ENCODE peak calls at places on chromosomes 5 and 9, in five cellular contexts. Z, I, O, C and R are unnamed samples.

GRCh38 chr9:74304598-74304997 is 192.5 kb upstream of the RORB start:
- DNase-seq in Z (no peak), C (no peak), O (no peak), I (peak), R (no peak)

GRCh38 chr9:127875306-127875966 is 2.0 kb downstream of the AK1 start:
- DNase-seq in C (no peak), I (no peak), O (peak), Z (no peak), R (no peak)

GRCh38 chr9:97864396-97864795 is 11.4 kb downstream of the FOXE1 start:
- DNase-seq in C (no peak), I (no peak), O (no peak), Z (no peak), R (no peak)

GRCh38 chr5:157857821-157858526 is 971 bp downstream of the CLINT1 start:
- DNase-seq in C (no peak), I (peak), Z (no peak), O (peak), R (no peak)

GRCh38 chr5:68239485-68239884 is 23.9 kb downstream of the PIK3R1 start:
- DNase-seq in Z (no peak), I (peak), C (peak), O (no peak), R (peak)

GRCh38 chr9:93154293-93154903 is 20.3 kb upstream of the NINJ1 start:
- DNase-seq in Z (peak), C (no peak), O (no peak), I (no peak), R (no peak)

GRCh38 chr5:98827161-98827560 is 53.7 kb downstream of the RGMB start:
- DNase-seq in C (no peak), O (peak), I (peak), Z (peak), R (no peak)

GRCh38 chr5:80959768-80960442 is at the start of gene RASGRF2:
- DNase-seq in Z (peak), O (peak), C (no peak), I (peak), R (peak)

GRCh38 chr9:131590449-131590848 is 45.1 kb downstream of the PRRT1B start:
- DNase-seq in Z (no peak), C (no peak), I (no peak), O (no peak), R (no peak)

GRCh38 chr9:123637940-123638634 is 282.1 kb downstream of the CRB2 start:
- DNase-seq in O (peak), Z (no peak), C (no peak), I (no peak), R (no peak)

GRCh38 chr5:142012792-142013388 is at the start of gene GNPDA1:
- DNase-seq in O (peak), Z (peak), I (peak), C (peak), R (peak)

GRCh38 chr5:115329475-115329874 is 33.0 kb upstream of the CCDC112 start:
- DNase-seq in Z (no peak), C (no peak), I (peak), O (no peak), R (no peak)

GRCh38 chr5:31194892-31195291 is 1.4 kb downstream of the CDH6 start:
- DNase-seq in C (no peak), O (peak), I (no peak), Z (no peak), R (no peak)

GRCh38 chr5:163105456-163105855 is 331.9 kb upstream of the CCNG1 start:
- DNase-seq in O (peak), Z (no peak), I (no peak), C (no peak), R (no peak)

GRCh38 chr5:154862766-154863165 is 4.3 kb downstream of the CNOT8 start:
- DNase-seq in C (no peak), Z (no peak), I (no peak), O (no peak), R (no peak)

GRCh38 chr5:141618030-141618803 is 583 bp downstream of the DIAPH1 start:
- DNase-seq in I (no peak), C (no peak), O (peak), Z (peak), R (peak)

GRCh38 chr5:173750538-173751265 is 134.3 kb upstream of the BOD1 start:
- DNase-seq in C (no peak), O (no peak), I (no peak), Z (no peak), R (no peak)

GRCh38 chr5:146185161-146185560 is 2.7 kb upstream of the LARS1 start:
- DNase-seq in O (peak), Z (no peak), C (no peak), I (no peak), R (no peak)

GRCh38 chr5:134240421-134240962 is 14.6 kb upstream of the PPP2CA start:
- DNase-seq in I (peak), C (no peak), Z (no peak), O (no peak), R (no peak)

GRCh38 chr5:76617229-76617628 is 6.0 kb downstream of the F2RL2 start:
- DNase-seq in C (no peak), Z (no peak), I (no peak), O (no peak), R (no peak)

GRCh38 chr5:173572431-173573125 is 43.9 kb downstream of the BOD1 start:
- DNase-seq in Z (no peak), I (no peak), O (no peak), C (no peak), R (no peak)

GRCh38 chr5:148827723-148828122 is 1.3 kb downstream of the ADRB2 start:
- DNase-seq in Z (no peak), O (no peak), C (no peak), I (no peak), R (no peak)

GRCh38 chr5:84752780-84753179 is 368.1 kb upstream of the EDIL3 start:
- DNase-seq in Z (no peak), C (no peak), O (no peak), I (no peak), R (no peak)

GRCh38 chr9:36731068-36731467 is 158.4 kb downstream of the MELK start:
- DNase-seq in I (no peak), Z (no peak), C (no peak), O (no peak), R (no peak)

GRCh38 chr5:120817044-120817985 is 353.2 kb downstream of the PRR16 start:
- DNase-seq in Z (peak), I (no peak), O (peak), C (no peak), R (no peak)

GRCh38 chr5:9513825-9514224 is 32.0 kb downstream of the SEMA5A start:
- DNase-seq in C (no peak), Z (no peak), O (peak), I (peak), R (no peak)

GRCh38 chr5:81233080-81233634 is at the start of gene CKMT2:
- DNase-seq in C (no peak), O (no peak), Z (peak), I (no peak), R (peak)

GRCh38 chr9:18785604-18786003 is 247.4 kb downstream of the SAXO1 start:
- DNase-seq in I (no peak), Z (no peak), O (no peak), C (no peak), R (no peak)

GRCh38 chr5:81766611-81767010 is 15.7 kb upstream of the SSBP2 start:
- DNase-seq in O (no peak), C (no peak), I (no peak), Z (no peak), R (no peak)

GRCh38 chr5:31824886-31825774 is 186.2 kb downstream of the PDZD2 start:
- DNase-seq in Z (peak), O (peak), I (peak), C (peak), R (peak)

GRCh38 chr5:142748568-142749249 is 21.5 kb upstream of the ARHGAP26 start:
- DNase-seq in C (peak), I (peak), O (peak), Z (no peak), R (peak)

GRCh38 chr5:116509483-116510244 is 65.0 kb downstream of the SEMA6A start:
- DNase-seq in I (no peak), C (no peak), Z (no peak), O (no peak), R (no peak)

GRCh38 chr9:86557063-86557766 is 203.0 kb upstream of the TUT7 start:
- DNase-seq in C (no peak), I (no peak), Z (no peak), O (peak), R (no peak)

GRCh38 chr9:34540826-34541225 is 18.0 kb upstream of the ENHO start:
- DNase-seq in C (no peak), O (peak), I (no peak), Z (no peak), R (no peak)

GRCh38 chr5:107365355-107366109 is 305.2 kb downstream of the EFNA5 start:
- DNase-seq in Z (no peak), I (peak), O (peak), C (no peak), R (no peak)

GRCh38 chr9:135068776-135069415 is 18.6 kb upstream of the OLFM1 start:
- DNase-seq in I (no peak), C (no peak), O (no peak), Z (no peak), R (peak)

GRCh38 chr9:109253637-109254284 is 67.1 kb downstream of the EPB41L4B start:
- DNase-seq in O (peak), Z (no peak), C (no peak), I (no peak), R (no peak)